ENCODE peak calls at places on chromosome 13, in six cellular contexts. F is DND-41, Y is A549, Z is endothelial cell, M is Peyer's patch, Q is heart right ventricle. T is an unnamed sample.

GRCh38 chr13:108705031-108705430 is 75.6 kb downstream of the MYO16 start:
- DNase-seq in Z (no peak), Q (no peak), F (no peak), M (no peak), Y (peak), T (no peak)

GRCh38 chr13:52348983-52349780 is 56.8 kb downstream of the THSD1 start:
- DNase-seq in Y (peak), F (no peak), Z (no peak), M (no peak), Q (no peak), T (peak)

GRCh38 chr13:48318714-48319457 is 15.3 kb downstream of the RB1 start:
- DNase-seq in F (no peak), Y (no peak), Q (peak), Z (no peak), M (peak), T (peak)

GRCh38 chr13:107767119-107767518 is 448.2 kb downstream of the LIG4 start:
- DNase-seq in F (no peak), Y (no peak), M (no peak), Z (no peak), Q (no peak), T (no peak)

GRCh38 chr13:97005631-97006262 is 11.5 kb upstream of the OXGR1 start:
- DNase-seq in Q (no peak), F (no peak), Y (no peak), Z (no peak), M (no peak), T (no peak)

GRCh38 chr13:73730014-73730413 is 404.2 kb downstream of the KLF12 start:
- DNase-seq in F (no peak), M (no peak), Z (no peak), Q (no peak), Y (no peak), T (no peak)

GRCh38 chr13:44404261-44405139 is 30.9 kb downstream of the SERP2 start:
- DNase-seq in F (no peak), Y (no peak), Q (no peak), M (no peak), Z (no peak), T (no peak)

GRCh38 chr13:23678768-23679167 is 108.6 kb downstream of the TNFRSF19 start:
- DNase-seq in Z (no peak), Q (no peak), F (no peak), M (no peak), Y (no peak), T (no peak)

GRCh38 chr13:109271991-109272454 is 514.4 kb downstream of the IRS2 start:
- DNase-seq in Q (no peak), F (no peak), Y (no peak), Z (no peak), M (no peak), T (no peak)

GRCh38 chr13:37984357-37984756 is 114.8 kb upstream of the TRPC4 start:
- DNase-seq in M (no peak), Z (no peak), F (no peak), Q (no peak), Y (no peak), T (no peak)

GRCh38 chr13:39130298-39130697 is 92.0 kb downstream of the NHLRC3 start:
- DNase-seq in Q (no peak), M (no peak), F (no peak), Z (no peak), Y (no peak), T (no peak)

GRCh38 chr13:32911506-32911905 is 104.7 kb upstream of the KL start:
- DNase-seq in Q (no peak), Z (peak), M (no peak), F (peak), Y (peak), T (peak)

GRCh38 chr13:47610687-47611086 is 390.4 kb downstream of the SUCLA2 start:
- DNase-seq in F (no peak), Q (no peak), Y (no peak), M (no peak), Z (no peak), T (no peak)

GRCh38 chr13:113748101-113748861 is 10.7 kb upstream of the TMEM255B start:
- DNase-seq in F (no peak), Q (no peak), Y (no peak), Z (no peak), M (peak), T (no peak)

GRCh38 chr13:99256709-99257108 is 1.5 kb downstream of the GPR18 start:
- DNase-seq in Q (no peak), F (no peak), Y (no peak), Z (no peak), M (no peak), T (no peak)

GRCh38 chr13:26968431-26969335 is 202.9 kb downstream of the USP12 start:
- DNase-seq in Y (no peak), Z (no peak), Q (no peak), M (peak), F (no peak), T (no peak)

GRCh38 chr13:39250440-39250839 is 212.2 kb downstream of the NHLRC3 start:
- DNase-seq in F (no peak), Q (no peak), Y (no peak), M (no peak), Z (no peak), T (no peak)

GRCh38 chr13:44243198-44243852 is 130.3 kb upstream of the SERP2 start:
- DNase-seq in Z (peak), Y (no peak), Q (peak), F (peak), M (no peak), T (peak)

GRCh38 chr13:98419786-98420559 is 156.9 kb downstream of the STK24 start:
- DNase-seq in M (no peak), F (no peak), Q (no peak), Z (no peak), Y (no peak), T (no peak)

GRCh38 chr13:89897681-89898080 is 1449.8 kb upstream of the MIR17HG start:
- DNase-seq in M (no peak), Y (no peak), Z (no peak), Q (no peak), F (no peak), T (no peak)

GRCh38 chr13:43085545-43085944 is 62.2 kb downstream of the DNAJC15 start:
- DNase-seq in F (no peak), Y (peak), Q (no peak), M (no peak), Z (no peak), T (no peak)

GRCh38 chr13:23007430-23007829 is 173.3 kb upstream of the SGCG start:
- DNase-seq in M (no peak), F (no peak), Z (no peak), Q (peak), Y (no peak), T (no peak)

GRCh38 chr13:92097337-92097903 is 699.0 kb downstream of the GPC5 start:
- DNase-seq in M (no peak), Q (no peak), Z (no peak), F (no peak), Y (no peak), T (no peak)

GRCh38 chr13:76937416-76937815 is 10.9 kb upstream of the ACOD1 start:
- DNase-seq in Z (no peak), Y (peak), M (no peak), Q (no peak), F (no peak), T (no peak)

GRCh38 chr13:45828253-45828968 is 23.1 kb downstream of the SIAH3 start:
- DNase-seq in Z (no peak), Y (no peak), F (no peak), M (no peak), Q (no peak), T (no peak)

GRCh38 chr13:106499113-106499512 is 36.3 kb downstream of the EFNB2 start:
- DNase-seq in Y (no peak), Z (no peak), Q (no peak), F (no peak), M (no peak), T (no peak)

GRCh38 chr13:101417501-101417900 is 1.2 kb upstream of the NALCN start:
- DNase-seq in M (no peak), F (no peak), Y (no peak), Z (no peak), Q (no peak), T (no peak)

GRCh38 chr13:28503182-28503980 is 8.5 kb upstream of the FLT1 start:
- DNase-seq in Q (no peak), M (no peak), F (no peak), Z (no peak), Y (no peak), T (no peak)

GRCh38 chr13:36358352-36358751 is 12.2 kb upstream of the SPART start:
- DNase-seq in Y (no peak), F (no peak), M (no peak), Z (no peak), Q (no peak), T (no peak)

GRCh38 chr13:97274782-97275252 is 52.7 kb downstream of the MBNL2 start:
- DNase-seq in F (no peak), Q (no peak), Y (no peak), M (no peak), Z (no peak), T (no peak)

GRCh38 chr13:42219870-42220269 is 52.1 kb upstream of the AKAP11 start:
- DNase-seq in M (no peak), Z (no peak), Y (no peak), F (no peak), Q (no peak), T (no peak)

GRCh38 chr13:38687246-38688229 is 661 bp downstream of the FREM2 start:
- DNase-seq in Y (no peak), F (no peak), M (peak), Z (peak), Q (no peak), T (no peak)

GRCh38 chr13:79485014-79485441 is 4.1 kb downstream of the NDFIP2 start:
- DNase-seq in Q (no peak), F (peak), Z (no peak), M (peak), Y (peak), T (peak)

DNA sequence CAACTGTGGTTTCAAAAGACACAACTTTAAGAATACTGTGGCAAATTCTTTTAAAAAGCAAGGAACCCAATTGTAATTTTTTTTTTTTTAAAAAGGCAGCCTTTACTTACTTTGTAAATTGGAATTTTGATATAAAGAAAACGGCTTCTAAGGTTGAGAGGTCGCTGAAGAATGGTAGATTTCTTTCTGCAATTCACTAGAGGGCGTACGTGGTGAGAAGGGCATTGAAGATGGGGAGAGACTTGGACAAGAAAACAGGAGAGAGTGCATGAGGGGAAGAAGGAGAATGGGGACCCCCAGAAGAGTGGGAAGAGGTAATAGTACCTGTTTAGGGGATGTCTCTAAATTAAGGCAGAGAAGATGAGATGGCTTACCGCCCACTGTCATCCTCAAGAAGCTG is 33.5 kb upstream of the PABPC3 start:
- DNase-seq in Q (no peak), Y (no peak), M (no peak), F (no peak), Z (no peak), T (no peak)
- TF ChIP-seq CTCF in Q (no peak), Y (peak), M (no peak), F (no peak), Z (no peak), T (no peak)

GRCh38 chr13:110618167-110618566 is 2.8 kb downstream of the NAXD start:
- DNase-seq in Z (no peak), F (no peak), Y (no peak), M (no peak), Q (no peak), T (no peak)

GRCh38 chr13:110615005-110615321 is 382 bp upstream of the NAXD start:
- DNase-seq in F (no peak), Q (no peak), Z (no peak), Y (no peak), M (no peak), T (no peak)

GRCh38 chr13:110617326-110618072 is 2.2 kb downstream of the NAXD start:
- DNase-seq in M (no peak), Q (peak), Z (no peak), Y (no peak), F (no peak), T (no peak)

GRCh38 chr13:110615322-110616102 is at the start of gene NAXD:
- DNase-seq in F (peak), M (peak), Y (peak), Z (peak), Q (peak), T (peak)

GRCh38 chr13:110616103-110617101 is 1.1 kb downstream of the NAXD start:
- DNase-seq in Y (peak), Q (no peak), M (peak), Z (no peak), F (peak), T (peak)
- TF ChIP-seq CTCF in Y (peak), Q (peak), M (no peak), Z (no peak), F (peak), T (no peak)

DNA sequence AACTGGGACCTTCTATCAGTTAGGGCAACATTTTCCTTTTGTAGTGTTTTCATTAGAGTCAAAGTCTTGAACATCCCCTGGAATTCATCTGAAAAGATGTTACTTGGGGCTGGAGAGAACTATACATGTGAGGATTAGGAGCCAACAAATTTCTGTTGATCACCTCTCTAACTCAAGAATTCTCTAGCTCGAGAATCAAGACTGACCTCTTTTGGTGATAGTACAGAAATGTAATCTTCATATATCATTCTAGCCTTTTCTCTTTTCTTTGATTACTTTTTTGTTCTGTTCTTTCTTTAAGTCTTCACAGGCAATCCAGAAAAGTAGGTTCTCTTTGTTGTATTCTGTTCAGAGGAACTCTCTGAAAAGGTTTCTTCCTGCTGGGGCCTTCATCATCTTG is 26.4 kb downstream of the ELF1 start:
- DNase-seq in Q (no peak), M (no peak), Z (no peak), F (no peak), Y (no peak), T (no peak)
- TF ChIP-seq CTCF in Q (no peak), M (no peak), Z (no peak), F (peak), Y (no peak), T (no peak)

DNA sequence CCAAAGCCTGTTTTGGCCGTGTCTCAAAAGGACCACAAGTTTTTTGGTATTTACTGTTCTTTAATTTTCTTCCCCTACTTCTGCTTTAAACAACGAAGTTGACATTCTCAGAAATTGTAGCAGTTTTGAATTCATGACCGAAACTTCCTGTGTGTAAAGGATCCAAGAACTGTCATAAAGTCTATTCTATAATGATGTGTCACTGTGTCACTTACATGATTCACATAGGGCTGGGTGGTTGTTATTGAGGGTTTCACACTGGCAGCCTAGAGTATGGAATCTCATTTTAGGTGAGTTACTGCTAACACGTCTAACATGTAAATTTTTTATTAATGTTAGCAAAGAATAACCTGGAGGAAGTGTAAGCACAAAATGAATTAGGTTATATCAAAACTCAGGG is 741.0 kb upstream of the KLHL1 start:
- DNase-seq in Y (no peak), Q (no peak), Z (no peak), F (no peak), M (no peak), T (no peak)
- TF ChIP-seq CTCF in Y (no peak), Q (no peak), Z (no peak), F (no peak), M (no peak), T (no peak)